ENCODE peak calls at places on chromosomes 5 and 9, in seven cellular contexts. One of them, this sample, is unnamed.

GRCh38 chr9:77177894-77178794 is 810 bp downstream of the VPS13A start:
- DNase-seq in choroid plexus epithelial cell: peak; percentile 31
- DNase-seq in SIG-M5: no peak
- DNase-seq in NT2/D1: peak; percentile 23
- DNase-seq in KBM-7: peak; percentile 62
- DNase-seq in substantia nigra: peak; percentile 30
- DNase-seq in 8988T: no peak
- DNase-seq in this sample: no peak

GRCh38 chr9:110399983-110400382 is 62.3 kb upstream of the TXNDC8 start:
- DNase-seq in 8988T: no peak
- DNase-seq in choroid plexus epithelial cell: no peak
- DNase-seq in substantia nigra: no peak
- DNase-seq in NT2/D1: no peak
- DNase-seq in KBM-7: no peak
- DNase-seq in SIG-M5: no peak
- DNase-seq in this sample: no peak

GRCh38 chr5:92962752-92963151 is 618.3 kb downstream of the NR2F1-AS1 start:
- DNase-seq in choroid plexus epithelial cell: no peak
- DNase-seq in SIG-M5: no peak
- DNase-seq in substantia nigra: no peak
- DNase-seq in KBM-7: no peak
- DNase-seq in 8988T: no peak
- DNase-seq in NT2/D1: no peak
- DNase-seq in this sample: no peak

GRCh38 chr5:176780951-176781350 is 29.4 kb upstream of the UNC5A start:
- DNase-seq in substantia nigra: no peak
- DNase-seq in SIG-M5: no peak
- DNase-seq in KBM-7: no peak
- DNase-seq in NT2/D1: no peak
- DNase-seq in 8988T: no peak
- DNase-seq in choroid plexus epithelial cell: no peak
- DNase-seq in this sample: no peak

GRCh38 chr5:164076571-164076970 is 571.2 kb downstream of the MAT2B start:
- DNase-seq in SIG-M5: no peak
- DNase-seq in KBM-7: no peak
- DNase-seq in choroid plexus epithelial cell: no peak
- DNase-seq in 8988T: no peak
- DNase-seq in NT2/D1: no peak
- DNase-seq in substantia nigra: no peak
- DNase-seq in this sample: no peak

GRCh38 chr9:6134661-6135177 is 80.9 kb upstream of the IL33 start:
- DNase-seq in SIG-M5: no peak
- DNase-seq in 8988T: no peak
- DNase-seq in choroid plexus epithelial cell: no peak
- DNase-seq in NT2/D1: no peak
- DNase-seq in KBM-7: no peak
- DNase-seq in substantia nigra: no peak
- DNase-seq in this sample: no peak

GRCh38 chr5:61635271-61635670 is 303.2 kb downstream of the ZSWIM6 start:
- DNase-seq in SIG-M5: no peak
- DNase-seq in choroid plexus epithelial cell: no peak
- DNase-seq in KBM-7: no peak
- DNase-seq in NT2/D1: no peak
- DNase-seq in 8988T: no peak
- DNase-seq in substantia nigra: no peak
- DNase-seq in this sample: no peak

GRCh38 chr9:36479086-36479485 is 79.0 kb upstream of the RNF38 start:
- DNase-seq in NT2/D1: no peak
- DNase-seq in KBM-7: no peak
- DNase-seq in choroid plexus epithelial cell: no peak
- DNase-seq in SIG-M5: no peak
- DNase-seq in substantia nigra: peak; percentile 23
- DNase-seq in 8988T: no peak
- DNase-seq in this sample: peak; percentile 37

GRCh38 chr5:124907098-124907644 is 160.7 kb upstream of the ZNF608 start:
- DNase-seq in SIG-M5: no peak
- DNase-seq in 8988T: no peak
- DNase-seq in NT2/D1: no peak
- DNase-seq in substantia nigra: no peak
- DNase-seq in choroid plexus epithelial cell: no peak
- DNase-seq in KBM-7: no peak
- DNase-seq in this sample: no peak

GRCh38 chr5:134552301-134552700 is 26.8 kb downstream of the JADE2 start:
- DNase-seq in choroid plexus epithelial cell: peak; percentile 97
- DNase-seq in substantia nigra: no peak
- DNase-seq in 8988T: no peak
- DNase-seq in KBM-7: no peak
- DNase-seq in NT2/D1: no peak
- DNase-seq in SIG-M5: no peak
- DNase-seq in this sample: no peak

GRCh38 chr5:154157483-154158378 is 32.8 kb upstream of the GALNT10 start:
- DNase-seq in substantia nigra: no peak
- DNase-seq in choroid plexus epithelial cell: no peak
- DNase-seq in SIG-M5: no peak
- DNase-seq in 8988T: no peak
- DNase-seq in NT2/D1: no peak
- DNase-seq in KBM-7: no peak
- DNase-seq in this sample: no peak

GRCh38 chr5:117425163-117425562 is 850.5 kb upstream of the SEMA6A start:
- DNase-seq in 8988T: no peak
- DNase-seq in choroid plexus epithelial cell: no peak
- DNase-seq in substantia nigra: no peak
- DNase-seq in KBM-7: no peak
- DNase-seq in NT2/D1: no peak
- DNase-seq in SIG-M5: no peak
- DNase-seq in this sample: no peak

GRCh38 chr5:118653926-118654325 is 334.4 kb downstream of the DTWD2 start:
- DNase-seq in substantia nigra: no peak
- DNase-seq in KBM-7: no peak
- DNase-seq in NT2/D1: no peak
- DNase-seq in choroid plexus epithelial cell: no peak
- DNase-seq in SIG-M5: no peak
- DNase-seq in 8988T: no peak
- DNase-seq in this sample: no peak

GRCh38 chr5:90301248-90301647 is 108.3 kb downstream of the CETN3 start:
- DNase-seq in choroid plexus epithelial cell: no peak
- DNase-seq in 8988T: no peak
- DNase-seq in KBM-7: peak; percentile 11
- DNase-seq in substantia nigra: no peak
- DNase-seq in NT2/D1: no peak
- DNase-seq in SIG-M5: no peak
- DNase-seq in this sample: no peak

GRCh38 chr5:55004728-55005127 is 19.3 kb upstream of the GZMK start:
- DNase-seq in NT2/D1: no peak
- DNase-seq in 8988T: no peak
- DNase-seq in choroid plexus epithelial cell: peak; percentile 77
- DNase-seq in substantia nigra: no peak
- DNase-seq in SIG-M5: no peak
- DNase-seq in KBM-7: no peak
- DNase-seq in this sample: no peak

GRCh38 chr9:22683393-22684075 is 236.9 kb downstream of the DMRTA1 start:
- DNase-seq in 8988T: no peak
- DNase-seq in KBM-7: no peak
- DNase-seq in substantia nigra: no peak
- DNase-seq in NT2/D1: no peak
- DNase-seq in choroid plexus epithelial cell: peak; percentile 13
- DNase-seq in SIG-M5: no peak
- DNase-seq in this sample: no peak

GRCh38 chr5:66252849-66253248 is 108.7 kb downstream of the SREK1 start:
- DNase-seq in choroid plexus epithelial cell: no peak
- DNase-seq in 8988T: no peak
- DNase-seq in KBM-7: no peak
- DNase-seq in SIG-M5: no peak
- DNase-seq in NT2/D1: no peak
- DNase-seq in substantia nigra: no peak
- DNase-seq in this sample: no peak

GRCh38 chr5:108361239-108361638 is 20.7 kb downstream of the FBXL17 start:
- DNase-seq in NT2/D1: no peak
- DNase-seq in 8988T: no peak
- DNase-seq in choroid plexus epithelial cell: no peak
- DNase-seq in substantia nigra: no peak
- DNase-seq in SIG-M5: no peak
- DNase-seq in KBM-7: no peak
- DNase-seq in this sample: no peak

GRCh38 chr5:1103505-1104326 is 8.1 kb downstream of the SLC12A7 start:
- DNase-seq in choroid plexus epithelial cell: no peak
- DNase-seq in substantia nigra: no peak
- DNase-seq in NT2/D1: no peak
- DNase-seq in SIG-M5: no peak
- DNase-seq in 8988T: no peak
- DNase-seq in KBM-7: peak; percentile 60
- DNase-seq in this sample: no peak

GRCh38 chr5:151006704-151007334 is 13.6 kb upstream of the GPX3 start:
- DNase-seq in substantia nigra: no peak
- DNase-seq in choroid plexus epithelial cell: no peak
- DNase-seq in SIG-M5: no peak
- DNase-seq in NT2/D1: no peak
- DNase-seq in 8988T: no peak
- DNase-seq in KBM-7: no peak
- DNase-seq in this sample: no peak

GRCh38 chr9:91483835-91484234 is 60.2 kb upstream of the NFIL3 start:
- DNase-seq in 8988T: no peak
- DNase-seq in NT2/D1: no peak
- DNase-seq in choroid plexus epithelial cell: no peak
- DNase-seq in substantia nigra: no peak
- DNase-seq in SIG-M5: no peak
- DNase-seq in KBM-7: no peak
- DNase-seq in this sample: no peak

GRCh38 chr9:135474915-135475314 is 4.7 kb upstream of the PPP1R26 start:
- DNase-seq in NT2/D1: no peak
- DNase-seq in 8988T: peak; percentile 87
- DNase-seq in SIG-M5: no peak
- DNase-seq in substantia nigra: no peak
- DNase-seq in choroid plexus epithelial cell: no peak
- DNase-seq in KBM-7: peak; percentile 45
- DNase-seq in this sample: peak; percentile 11

GRCh38 chr9:5500441-5501235 is 9.7 kb upstream of the PDCD1LG2 start:
- DNase-seq in SIG-M5: no peak
- DNase-seq in KBM-7: peak; percentile 52
- DNase-seq in substantia nigra: no peak
- DNase-seq in choroid plexus epithelial cell: peak; percentile 75
- DNase-seq in 8988T: no peak
- DNase-seq in NT2/D1: no peak
- DNase-seq in this sample: no peak

GRCh38 chr5:178336889-178337785 is 104.5 kb upstream of the PHYKPL start:
- DNase-seq in NT2/D1: no peak
- DNase-seq in substantia nigra: no peak
- DNase-seq in 8988T: no peak
- DNase-seq in KBM-7: no peak
- DNase-seq in SIG-M5: no peak
- DNase-seq in choroid plexus epithelial cell: no peak
- DNase-seq in this sample: no peak

GRCh38 chr9:134981001-134981400 is 63.3 kb upstream of the FCN1 start:
- DNase-seq in substantia nigra: no peak
- DNase-seq in 8988T: no peak
- DNase-seq in SIG-M5: no peak
- DNase-seq in NT2/D1: no peak
- DNase-seq in choroid plexus epithelial cell: no peak
- DNase-seq in KBM-7: no peak
- DNase-seq in this sample: no peak

GRCh38 chr5:58262226-58262625 is 197.7 kb downstream of the PLK2 start:
- DNase-seq in NT2/D1: no peak
- DNase-seq in 8988T: no peak
- DNase-seq in KBM-7: no peak
- DNase-seq in choroid plexus epithelial cell: no peak
- DNase-seq in substantia nigra: no peak
- DNase-seq in SIG-M5: no peak
- DNase-seq in this sample: no peak

GRCh38 chr5:11504794-11505193 is 399.5 kb downstream of the CTNND2 start:
- DNase-seq in KBM-7: no peak
- DNase-seq in 8988T: no peak
- DNase-seq in substantia nigra: no peak
- DNase-seq in NT2/D1: peak; percentile 38
- DNase-seq in choroid plexus epithelial cell: peak; percentile 1
- DNase-seq in SIG-M5: no peak
- DNase-seq in this sample: no peak

GRCh38 chr5:66814146-66814991 is 218.2 kb downstream of the MAST4 start:
- DNase-seq in substantia nigra: no peak
- DNase-seq in choroid plexus epithelial cell: peak; percentile 82
- DNase-seq in KBM-7: peak; percentile 36
- DNase-seq in NT2/D1: peak; percentile 30
- DNase-seq in 8988T: peak; percentile 22
- DNase-seq in SIG-M5: no peak
- DNase-seq in this sample: peak; percentile 11

GRCh38 chr5:73783823-73784222 is 157.8 kb downstream of the ARHGEF28 start:
- DNase-seq in SIG-M5: peak; percentile 9
- DNase-seq in KBM-7: peak; percentile 14
- DNase-seq in 8988T: no peak
- DNase-seq in NT2/D1: no peak
- DNase-seq in substantia nigra: no peak
- DNase-seq in choroid plexus epithelial cell: peak; percentile 66
- DNase-seq in this sample: no peak

GRCh38 chr5:654071-654778 is 38.9 kb downstream of the TPPP start:
- DNase-seq in choroid plexus epithelial cell: no peak
- DNase-seq in SIG-M5: no peak
- DNase-seq in NT2/D1: no peak
- DNase-seq in KBM-7: no peak
- DNase-seq in 8988T: no peak
- DNase-seq in substantia nigra: no peak
- DNase-seq in this sample: no peak

GRCh38 chr9:69421908-69422801 is 97.1 kb downstream of the ENTREP1 start:
- DNase-seq in SIG-M5: no peak
- DNase-seq in 8988T: peak; percentile 49
- DNase-seq in choroid plexus epithelial cell: peak; percentile 74
- DNase-seq in NT2/D1: peak; percentile 57
- DNase-seq in KBM-7: peak; percentile 59
- DNase-seq in substantia nigra: peak; percentile 29
- DNase-seq in this sample: peak; percentile 71

GRCh38 chr9:134163374-134164196 is 779 bp downstream of the RNU6ATAC start:
- DNase-seq in substantia nigra: peak; percentile 70
- DNase-seq in KBM-7: no peak
- DNase-seq in SIG-M5: no peak
- DNase-seq in choroid plexus epithelial cell: peak; percentile 54
- DNase-seq in 8988T: no peak
- DNase-seq in NT2/D1: no peak
- DNase-seq in this sample: peak; percentile 37

This sample was measured in hippocampal formation.